ENCODE peak calls at places on chromosomes 5 and 9, in five cellular contexts. G is psoas muscle; N is progenitor cell of endocrine pancreas; Y is GM13977; C is stimulated activated CD8-positive, alpha-beta memory T cell treated with anti-CD3 and anti-CD28 coated beads, Interleukin-12 subunit alpha, Interleukin-12 subunit beta, amount 100 ng/mL, for 1 hour. U is an unnamed sample.

GRCh38 chr9:93900971-93901861 is 53.9 kb downstream of the BARX1 start:
- DNase-seq in C (no peak), N (peak), Y (no peak), G (no peak), U (peak)

GRCh38 chr9:15543033-15543791 is 9.6 kb upstream of the CCDC171 start:
- DNase-seq in G (no peak), N (no peak), Y (no peak), C (no peak), U (no peak)

GRCh38 chr5:13783731-13784130 is 160.8 kb downstream of the DNAH5 start:
- DNase-seq in C (no peak), N (no peak), Y (no peak), G (no peak), U (no peak)

GRCh38 chr5:138778234-138778633 is 25.0 kb downstream of the CTNNA1 start:
- DNase-seq in C (no peak), G (no peak), Y (no peak), N (no peak), U (no peak)

GRCh38 chr5:141692533-141692888 is 10.5 kb upstream of the ARAP3 start:
- DNase-seq in Y (no peak), C (no peak), N (no peak), G (no peak), U (no peak)

GRCh38 chr5:74555991-74556390 is 84.5 kb downstream of the ENC1 start:
- DNase-seq in N (no peak), G (no peak), C (no peak), Y (no peak), U (no peak)

GRCh38 chr5:171405615-171406014 is 13.8 kb upstream of the FGF18 start:
- DNase-seq in C (no peak), Y (no peak), N (no peak), G (no peak), U (no peak)

GRCh38 chr5:9239626-9240025 is 306.2 kb downstream of the SEMA5A start:
- DNase-seq in G (no peak), Y (no peak), N (no peak), C (no peak), U (no peak)

GRCh38 chr5:180304431-180305375 is 12.8 kb upstream of the MAPK9 start:
- DNase-seq in Y (no peak), C (no peak), N (no peak), G (no peak), U (no peak)

GRCh38 chr5:109865636-109866035 is 175.9 kb downstream of the MAN2A1 start:
- DNase-seq in N (no peak), G (no peak), Y (no peak), C (no peak), U (no peak)

GRCh38 chr5:164352695-164353094 is 847.3 kb downstream of the MAT2B start:
- DNase-seq in C (no peak), N (no peak), Y (no peak), G (no peak), U (no peak)

GRCh38 chr9:123929870-123930831 is at the start of gene DENND1A:
- DNase-seq in G (peak), Y (peak), N (peak), C (peak), U (peak)

GRCh38 chr5:142296914-142297417 is 27.9 kb downstream of the SPRY4 start:
- DNase-seq in N (no peak), Y (no peak), G (no peak), C (no peak), U (no peak)

GRCh38 chr9:132410642-132411041 is 631 bp downstream of the CFAP77 start:
- DNase-seq in C (no peak), Y (no peak), G (no peak), N (no peak), U (no peak)

GRCh38 chr9:14400658-14400995 is 86.7 kb upstream of the NFIB start:
- DNase-seq in C (no peak), Y (no peak), G (peak), N (no peak), U (no peak)

GRCh38 chr9:113988951-113989780 is 88.9 kb downstream of the AMBP start:
- DNase-seq in C (no peak), N (no peak), G (peak), Y (no peak), U (no peak)

GRCh38 chr9:129703667-129704355 is 38.4 kb downstream of the PRRX2 start:
- DNase-seq in G (peak), Y (no peak), N (no peak), C (no peak), U (no peak)

GRCh38 chr5:89351232-89351631 is 468.2 kb upstream of the MEF2C start:
- DNase-seq in N (no peak), C (no peak), G (no peak), Y (no peak), U (no peak)

GRCh38 chr5:180850434-180851078 is 10.5 kb downstream of the ZFP62 start:
- DNase-seq in G (no peak), N (no peak), C (no peak), Y (no peak), U (no peak)

GRCh38 chr5:159098285-159099048 is 1.2 kb downstream of the EBF1 start:
- DNase-seq in G (no peak), Y (no peak), N (no peak), C (no peak), U (no peak)

GRCh38 chr5:146541956-146542849 is 26.2 kb upstream of the GPR151 start:
- DNase-seq in G (peak), C (peak), Y (peak), N (peak), U (peak)

GRCh38 chr5:180868960-180869359 is 7.9 kb upstream of the ZFP62 start:
- DNase-seq in Y (peak), C (peak), N (peak), G (peak), U (peak)

U was measured in mesothelial cell of epicardium.